ENCODE peak calls at places on chromosome 6, in five cellular contexts. Z, D, T, S and O are unnamed samples.

GRCh38 chr6:103105686-103106085 is 1712.2 kb downstream of the GRIK2 start:
- DNase-seq in T (no peak), D (no peak), Z (no peak), S (no peak), O (no peak)

GRCh38 chr6:27669278-27669797 is 196.4 kb upstream of the ZNF184 start:
- DNase-seq in S (no peak), Z (no peak), T (no peak), D (no peak), O (no peak)

GRCh38 chr6:32114853-32115252 is 5.7 kb upstream of the TNXB start:
- DNase-seq in S (no peak), D (peak), T (no peak), Z (no peak), O (no peak)

GRCh38 chr6:125307964-125308615 is 6.3 kb upstream of the HDDC2 start:
- DNase-seq in Z (no peak), T (no peak), D (no peak), S (no peak), O (no peak)

GRCh38 chr6:108285381-108285780 is 9.5 kb upstream of the AFG1L start:
- DNase-seq in D (no peak), T (no peak), Z (no peak), S (no peak), O (no peak)

GRCh38 chr6:49264909-49265308 is 198.1 kb downstream of the MMUT start:
- DNase-seq in D (no peak), S (no peak), T (no peak), Z (no peak), O (no peak)

GRCh38 chr6:84141506-84141905 is 85.9 kb downstream of the CEP162 start:
- DNase-seq in Z (no peak), T (no peak), D (no peak), S (no peak), O (no peak)

GRCh38 chr6:104312851-104313250 is 546.9 kb downstream of the HACE1 start:
- DNase-seq in T (no peak), Z (no peak), D (no peak), S (no peak), O (no peak)

GRCh38 chr6:158819213-158819976 is at the start of gene EZR:
- DNase-seq in D (peak), S (peak), Z (peak), T (no peak), O (peak)

GRCh38 chr6:32436995-32437836 is 2.5 kb upstream of the HLA-DRA start:
- DNase-seq in T (no peak), D (no peak), S (peak), Z (no peak), O (no peak)

GRCh38 chr6:22601941-22602340 is 32.6 kb downstream of the HDGFL1 start:
- DNase-seq in D (no peak), Z (no peak), T (no peak), S (no peak), O (no peak)

GRCh38 chr6:123182998-123183397 is 187.0 kb downstream of the CLVS2 start:
- DNase-seq in Z (no peak), S (no peak), T (no peak), D (no peak), O (peak)

GRCh38 chr6:127177030-127177928 is 58.8 kb downstream of the RSPO3 start:
- DNase-seq in D (no peak), S (no peak), T (no peak), Z (no peak), O (no peak)

GRCh38 chr6:105620878-105621277 is 218.0 kb upstream of the PREP start:
- DNase-seq in S (no peak), D (no peak), Z (no peak), T (no peak), O (no peak)

GRCh38 chr6:116144590-116144989 is 18.7 kb upstream of the COL10A1 start:
- DNase-seq in D (peak), S (no peak), Z (no peak), T (no peak), O (no peak)

GRCh38 chr6:131532476-131533108 is 40.4 kb upstream of the ARG1 start:
- DNase-seq in Z (no peak), T (no peak), S (no peak), D (peak), O (no peak)

GRCh38 chr6:35343092-35343834 is 905 bp downstream of the PPARD start:
- DNase-seq in Z (no peak), T (no peak), S (no peak), D (no peak), O (peak)

GRCh38 chr6:35524380-35525020 is 11.8 kb upstream of the TULP1 start:
- DNase-seq in Z (no peak), D (no peak), S (no peak), T (no peak), O (no peak)

GRCh38 chr6:165611294-165611693 is 51.7 kb downstream of the PDE10A start:
- DNase-seq in D (no peak), T (peak), Z (no peak), S (no peak), O (no peak)

GRCh38 chr6:122754191-122754731 is 25.3 kb upstream of the FABP7 start:
- DNase-seq in D (no peak), T (no peak), S (no peak), Z (no peak), O (no peak)

GRCh38 chr6:82953871-82954270 is 111.8 kb downstream of the UBE3D start:
- DNase-seq in S (no peak), D (no peak), Z (no peak), T (no peak), O (no peak)

GRCh38 chr6:16472349-16473069 is 234.1 kb downstream of the GMPR start:
- DNase-seq in Z (no peak), D (no peak), S (no peak), T (no peak), O (no peak)

GRCh38 chr6:15621203-15622044 is 41.4 kb downstream of the DTNBP1 start:
- DNase-seq in Z (no peak), T (no peak), D (no peak), S (peak), O (peak)

GRCh38 chr6:80610821-80611220 is 504.4 kb downstream of the BCKDHB start:
- DNase-seq in Z (no peak), S (no peak), T (no peak), D (no peak), O (no peak)

GRCh38 chr6:170221052-170221752 is 69.7 kb downstream of the DLL1 start:
- DNase-seq in S (no peak), D (no peak), T (no peak), Z (no peak), O (no peak)

GRCh38 chr6:112343375-112343774 is 3.8 kb upstream of the RFPL4B start:
- DNase-seq in Z (no peak), D (no peak), T (no peak), S (no peak), O (no peak)

GRCh38 chr6:112029045-112029822 is 24.7 kb upstream of the CCN6 start:
- DNase-seq in T (peak), D (no peak), S (peak), Z (peak), O (peak)

GRCh38 chr6:117375446-117375845 is 50.3 kb downstream of the ROS1 start:
- DNase-seq in Z (no peak), S (no peak), T (no peak), D (no peak), O (no peak)

GRCh38 chr6:150894191-150894744 is 28.8 kb downstream of the MTHFD1L start:
- DNase-seq in Z (no peak), S (no peak), D (no peak), T (no peak), O (no peak)

GRCh38 chr6:150924808-150925654 is 59.5 kb downstream of the MTHFD1L start:
- DNase-seq in T (no peak), Z (no peak), S (no peak), D (no peak), O (no peak)

GRCh38 chr6:52522655-52523054 is 54.2 kb downstream of the TRAM2 start:
- DNase-seq in T (no peak), D (no peak), Z (no peak), S (no peak), O (no peak)

GRCh38 chr6:43383021-43383667 is 13.7 kb upstream of the ZNF318 start:
- DNase-seq in Z (no peak), D (peak), T (no peak), S (no peak), O (no peak)

GRCh38 chr6:123715243-123715863 is 78.6 kb upstream of the TRDN start:
- DNase-seq in T (no peak), D (no peak), S (no peak), Z (peak), O (no peak)

GRCh38 chr6:166952567-166953464 is 3.5 kb downstream of the RNASET2 start:
- DNase-seq in Z (no peak), S (no peak), D (no peak), T (no peak), O (no peak)

GRCh38 chr6:44067760-44068139 is 59.5 kb downstream of the MRPL14 start:
- DNase-seq in Z (no peak), T (no peak), D (no peak), S (no peak), O (no peak)

GRCh38 chr6:168906251-168906845 is 347.3 kb downstream of the THBS2 start:
- DNase-seq in Z (no peak), T (no peak), S (no peak), D (no peak), O (no peak)

GRCh38 chr6:125014157-125014957 is 52.1 kb downstream of the RNF217 start:
- DNase-seq in T (no peak), Z (no peak), D (no peak), S (no peak), O (no peak)

GRCh38 chr6:54907316-54907715 is 60.7 kb downstream of the FAM83B start:
- DNase-seq in D (no peak), Z (no peak), S (no peak), T (no peak), O (no peak)

GRCh38 chr6:166636191-166636938 is 9.3 kb upstream of the RPS6KA2 start:
- DNase-seq in Z (no peak), S (no peak), T (no peak), D (no peak), O (no peak)